ENCODE peak calls at places on chromosomes 11 and 22, in nine cellular contexts. C is stomach, U is sigmoid colon, B is ovary, N is SK-N-SH, D is GM12878, X is K562, R is HepG2, W is H1. T is an unnamed sample. For H3K27me3, the result is how much of the 10 kb centered on the place peaks cover.

GRCh38 chr11:61752117-61752924 is at the start of gene MYRF:
- DNase-seq in C (peak), U (no peak), B (peak), N (peak), D (no peak), X (peak), R (no peak), W (peak), T (peak)

GRCh38 chr11:130070109-130070828 is 575 bp downstream of the APLP2 start:
- DNase-seq in C (peak), U (peak), B (peak), N (peak), D (no peak), X (peak), R (no peak), W (peak), T (peak)

GRCh38 chr11:74479340-74480123 is 12.2 kb upstream of the KCNE3 start:
- DNase-seq in C (no peak), U (no peak), B (peak), N (no peak), D (no peak), X (no peak), R (no peak), W (no peak), T (no peak)

GRCh38 chr22:42801537-42802165 is 55.4 kb downstream of the ARFGAP3 start:
- DNase-seq in C (no peak), U (peak), B (no peak), N (no peak), D (no peak), X (no peak), R (no peak), W (no peak), T (no peak)

GRCh38 chr11:126989942-126990715 is 10.4 kb downstream of the KIRREL3 start:
- DNase-seq in C (peak), U (peak), B (peak), N (peak), D (no peak), X (peak), R (peak), W (peak), T (peak)

GRCh38 chr22:41902932-41903421 is 11.9 kb downstream of the SHISA8 start:
- DNase-seq in C (peak), U (no peak), B (no peak), N (no peak), D (no peak), X (no peak), R (no peak), W (no peak), T (no peak)

GRCh38 chr11:72932132-72932570 is 117.9 kb downstream of the ATG16L2 start:
- DNase-seq in C (no peak), U (no peak), B (no peak), N (no peak), D (no peak), X (no peak), R (no peak), W (no peak), T (no peak)

GRCh38 chr11:41989800-41990380 is 530.4 kb upstream of the LRRC4C start:
- DNase-seq in C (no peak), U (no peak), B (no peak), N (no peak), D (no peak), X (no peak), R (no peak), W (no peak), T (no peak)

GRCh38 chr11:111735262-111736116 is 30.7 kb downstream of the PPP2R1B start:
- DNase-seq in C (peak), U (peak), B (peak), N (peak), D (no peak), X (no peak), R (no peak), W (no peak), T (peak)

GRCh38 chr11:62394825-62395538 is 23.9 kb upstream of the SCGB1A1 start:
- DNase-seq in C (peak), U (peak), B (peak), N (peak), D (peak), X (peak), R (peak), W (peak), T (peak)

GRCh38 chr22:30038219-30038618 is 42.0 kb upstream of the HORMAD2 start:
- DNase-seq in C (peak), U (no peak), B (no peak), N (no peak), D (no peak), X (no peak), R (no peak), W (no peak), T (no peak)

GRCh38 chr11:125156346-125156745 is 8.2 kb upstream of the PKNOX2 start:
- DNase-seq in C (no peak), U (no peak), B (no peak), N (no peak), D (no peak), X (no peak), R (no peak), W (no peak), T (no peak)

GRCh38 chr22:42752912-42753311 is 32.2 kb upstream of the A4GALT start:
- DNase-seq in C (no peak), U (no peak), B (no peak), N (peak), D (peak), X (no peak), R (no peak), W (no peak), T (no peak)

GRCh38 chr11:17722000-17722643 is 2.8 kb downstream of the MYOD1 start:
- DNase-seq in C (no peak), U (no peak), B (no peak), N (peak), D (no peak), X (peak), R (no peak), W (peak), T (no peak)

GRCh38 chr11:118046051-118046963 is 30.6 kb upstream of the TMPRSS4 start:
- DNase-seq in C (no peak), U (no peak), B (no peak), N (no peak), D (peak), X (no peak), R (no peak), W (no peak), T (no peak)

GRCh38 chr11:47234669-47235075 is 13.9 kb downstream of the ACP2 start:
- DNase-seq in C (peak), U (peak), B (peak), N (peak), D (no peak), X (no peak), R (no peak), W (no peak), T (peak)

GRCh38 chr11:71302911-71303310 is 50.5 kb upstream of the SHANK2 start:
- DNase-seq in C (peak), U (no peak), B (peak), N (no peak), D (no peak), X (no peak), R (no peak), W (peak), T (no peak)

GRCh38 chr22:19691721-19692341 is 22.5 kb upstream of the SEPTIN5 start:
- DNase-seq in C (no peak), U (peak), B (no peak), N (no peak), D (no peak), X (peak), R (no peak), W (no peak), T (no peak)

GRCh38 chr22:38901111-38901641 is 29.2 kb upstream of the CBX6 start:
- DNase-seq in C (no peak), U (no peak), B (no peak), N (peak), D (no peak), X (no peak), R (no peak), W (no peak), T (no peak)

GRCh38 chr11:31802000-31802551 is 9.0 kb downstream of the PAX6 start:
- DNase-seq in C (no peak), U (no peak), B (no peak), N (no peak), D (no peak), X (no peak), R (no peak), W (no peak), T (no peak)

GRCh38 chr11:31803813-31804438 is 7.2 kb downstream of the PAX6 start:
- DNase-seq in C (no peak), U (no peak), B (no peak), N (peak), D (no peak), X (no peak), R (no peak), W (no peak), T (no peak)

GRCh38 chr11:31804439-31805036 is 6.6 kb downstream of the PAX6 start:
- DNase-seq in C (no peak), U (no peak), B (no peak), N (peak), D (no peak), X (no peak), R (no peak), W (peak), T (no peak)

GRCh38 chr11:31802609-31802989 is 8.5 kb downstream of the PAX6 start:
- DNase-seq in C (no peak), U (no peak), B (no peak), N (peak), D (no peak), X (no peak), R (no peak), W (peak), T (no peak)

GRCh38 chr11:31802990-31803812 is 7.9 kb downstream of the PAX6 start:
- DNase-seq in C (no peak), U (no peak), B (no peak), N (peak), D (no peak), X (no peak), R (no peak), W (peak), T (no peak)
- H3K27me3 ChIP-seq in C (half or more), U (half or more), B (under half), N (half or more), D (under half), X (half or more), R (under half), W (half or more), T (half or more)

DNA sequence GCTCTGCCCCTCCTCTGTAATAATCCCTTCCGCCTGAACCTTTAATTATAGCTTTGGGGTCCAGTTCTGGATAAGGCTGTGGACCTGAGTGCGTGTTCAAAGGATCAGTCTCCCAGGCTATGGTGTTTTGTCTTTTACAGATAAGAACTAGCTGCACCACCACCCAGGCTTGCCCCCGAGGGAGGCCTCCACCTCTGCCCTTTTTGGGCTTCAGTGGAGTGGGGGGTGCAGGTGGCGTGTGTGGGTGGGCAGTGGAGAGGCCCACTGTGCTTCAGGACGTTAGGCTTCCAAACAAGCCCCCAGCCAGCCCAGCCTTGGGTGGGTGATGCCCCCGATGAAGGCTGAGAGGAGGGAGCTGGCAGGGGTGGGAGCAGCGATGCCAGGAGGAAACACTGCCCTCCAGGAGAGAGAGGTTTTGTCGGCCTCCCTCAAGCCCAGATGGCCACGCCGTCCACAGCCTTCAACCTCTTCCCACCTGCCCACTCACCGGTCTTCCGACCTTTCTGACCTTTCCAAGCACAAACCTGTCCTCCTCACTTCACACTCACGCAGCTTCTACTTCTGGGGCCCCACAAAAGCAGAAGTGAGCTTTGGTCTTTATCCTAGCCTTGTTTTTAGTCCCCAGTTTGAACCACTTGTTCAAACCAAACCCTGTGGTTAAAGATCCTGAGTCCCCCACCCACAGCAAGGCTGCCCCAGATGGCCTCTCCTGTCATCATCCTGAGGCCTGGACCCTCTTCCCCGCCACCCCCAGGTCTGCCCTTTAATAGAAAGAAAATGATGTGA is 20.4 kb downstream of the PSMD13 start:
- DNase-seq in C (no peak), U (no peak), B (no peak), N (no peak), D (no peak), X (no peak), R (no peak), W (no peak), T (no peak)
- TF ChIP-seq EP300 in C (no peak), U (no peak), B (no peak), N (no peak), D (peak), X (no peak), R (no peak), W (no peak), T (no peak)

DNA sequence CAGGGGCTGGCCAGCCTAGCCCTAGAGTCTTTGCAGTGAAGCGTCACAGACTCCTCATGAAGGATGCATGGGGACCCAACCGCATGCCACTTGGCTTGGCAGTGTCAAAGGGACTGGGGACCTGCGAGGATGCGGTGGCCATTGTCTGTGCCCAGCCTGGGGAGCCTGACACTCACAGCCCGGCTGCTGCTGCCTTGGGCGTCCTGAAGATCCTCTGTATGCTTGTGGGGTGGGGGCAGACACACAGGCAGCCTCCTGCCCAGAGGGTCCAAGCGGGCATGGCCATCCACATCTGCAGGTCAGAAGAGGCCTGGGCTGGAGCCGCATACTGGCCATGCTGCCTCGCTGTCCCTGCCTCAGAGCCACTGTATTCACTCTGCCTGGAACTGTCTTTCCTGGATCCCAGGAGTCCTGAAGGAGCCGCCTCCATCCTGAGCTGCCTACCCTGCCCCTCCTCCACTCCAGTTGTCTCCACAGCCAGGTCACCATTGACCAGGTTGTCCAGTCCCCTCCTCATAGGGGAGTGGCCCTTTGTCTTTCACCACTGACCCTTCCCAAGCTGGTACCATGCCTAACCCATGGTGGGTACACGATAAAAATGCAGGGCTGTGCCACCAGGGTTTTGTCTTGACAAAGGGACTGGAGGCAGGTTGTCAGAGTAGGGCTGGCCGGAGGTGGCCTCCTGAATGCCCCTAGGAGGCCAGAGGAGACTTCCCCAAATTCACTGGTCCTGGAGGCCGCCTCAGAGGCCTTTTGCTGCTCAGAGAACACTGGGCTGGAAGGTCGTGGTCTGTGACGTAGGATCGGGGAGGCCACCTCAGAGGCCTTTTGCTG is 107.0 kb downstream of the KCNQ1OT1 start:
- DNase-seq in C (no peak), U (no peak), B (no peak), N (no peak), D (no peak), X (no peak), R (no peak), W (no peak), T (no peak)
- H3K27me3 ChIP-seq in C (under half), U (under half), B (under half), N (under half), D (under half), X (half or more), R (half or more), W (half or more), T (under half)

GRCh38 chr11:91100432-91100831 is 877.6 kb upstream of the CHORDC1 start:
- DNase-seq in C (no peak), U (no peak), B (no peak), N (no peak), D (no peak), X (no peak), R (no peak), W (no peak), T (no peak)
- TF ChIP-seq EP300 in C (no peak), U (no peak), B (no peak), N (no peak), D (no peak), X (no peak), R (no peak), W (no peak), T (no peak)

DNA sequence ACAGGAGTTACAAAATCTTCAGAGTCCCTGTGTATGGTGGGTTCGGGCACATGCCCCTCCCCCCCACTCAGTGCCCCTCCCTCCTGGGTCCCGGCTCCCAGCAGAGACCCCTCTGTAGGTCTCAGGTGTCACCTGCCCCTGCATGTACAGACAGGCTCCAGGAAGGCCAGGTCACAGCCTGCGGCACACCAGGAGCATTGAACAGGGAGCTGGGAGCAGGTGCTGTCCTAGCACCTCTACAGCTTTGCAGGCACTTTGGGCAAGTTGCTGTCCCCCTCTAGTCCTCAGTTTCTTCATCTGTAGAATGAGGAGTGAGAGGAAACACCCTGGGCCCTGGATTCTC is 80.1 kb upstream of the RTL6 start:
- DNase-seq in C (no peak), U (peak), B (no peak), N (no peak), D (no peak), X (no peak), R (no peak), W (no peak), T (no peak)
- H3K27me3 ChIP-seq in C (half or more), U (under half), B (under half), N (under half), D (under half), X (half or more), R (half or more), W (under half), T (under half)

GRCh38 chr11:43812471-43812870 is 68.2 kb upstream of the ALKBH3 start:
- DNase-seq in C (no peak), U (no peak), B (no peak), N (no peak), D (no peak), X (no peak), R (no peak), W (no peak), T (no peak)

GRCh38 chr11:43823851-43824250 is 56.8 kb upstream of the ALKBH3 start:
- DNase-seq in C (no peak), U (no peak), B (no peak), N (no peak), D (no peak), X (no peak), R (no peak), W (no peak), T (no peak)

GRCh38 chr11:43823316-43823715 is 57.3 kb upstream of the ALKBH3 start:
- DNase-seq in C (no peak), U (no peak), B (no peak), N (no peak), D (no peak), X (no peak), R (no peak), W (no peak), T (no peak)

GRCh38 chr11:43819926-43820325 is 60.7 kb upstream of the ALKBH3 start:
- DNase-seq in C (no peak), U (no peak), B (no peak), N (no peak), D (peak), X (no peak), R (no peak), W (no peak), T (no peak)

DNA sequence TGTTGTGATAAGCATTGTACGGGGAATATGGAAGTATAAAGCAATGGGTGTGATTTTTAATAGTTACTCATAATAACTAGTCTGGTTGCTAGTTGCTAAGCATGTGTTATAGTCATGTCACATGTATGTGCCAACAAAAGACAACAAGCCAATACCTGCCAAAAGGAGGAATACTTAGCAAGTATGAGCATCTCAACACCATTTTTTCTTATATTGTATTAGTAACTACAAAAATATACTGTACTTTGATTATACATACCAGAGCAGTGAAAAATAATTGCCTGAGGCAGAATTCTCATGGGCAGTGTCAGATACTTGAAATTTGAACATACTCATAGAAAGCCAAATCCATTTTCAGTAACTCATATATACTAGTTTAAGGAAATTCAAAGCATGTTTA is 62.4 kb upstream of the ALKBH3 start:
- DNase-seq in C (no peak), U (no peak), B (no peak), N (no peak), D (no peak), X (no peak), R (no peak), W (no peak), T (no peak)
- TF ChIP-seq EP300 in C (no peak), U (no peak), B (no peak), N (no peak), D (no peak), X (no peak), R (no peak), W (no peak), T (no peak)

DNA sequence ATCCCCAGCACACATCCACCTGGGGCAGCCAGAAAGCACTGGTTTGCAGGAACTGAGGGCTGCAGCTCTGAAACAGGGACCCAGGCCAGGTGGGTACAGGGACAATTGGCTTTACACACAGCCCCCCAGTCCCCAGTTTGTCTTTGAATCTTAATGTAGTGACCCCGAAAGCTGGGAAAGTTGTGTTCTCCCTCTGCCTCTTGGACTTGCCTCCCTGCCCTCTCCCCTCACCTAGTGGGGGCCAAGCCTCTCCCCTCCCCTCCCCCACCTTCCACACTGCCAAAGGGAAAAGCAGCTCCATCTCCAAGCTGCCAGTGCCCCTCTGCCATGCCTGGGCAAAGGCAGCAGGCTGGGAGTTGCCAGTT is 2.6 kb upstream of the CLCF1 start:
- DNase-seq in C (no peak), U (no peak), B (no peak), N (no peak), D (no peak), X (no peak), R (no peak), W (no peak), T (no peak)
- H3K27me3 ChIP-seq in C (under half), U (under half), B (under half), N (under half), D (under half), X (under half), R (under half), W (half or more), T (under half)